ENCODE peak calls at places on chromosomes 13 and 19, in six cellular contexts. One of them, this sample, is unnamed.

GRCh38 chr13:104253063-104253680 is 1187.0 kb upstream of the SLC10A2 start:
- DNase-seq in kidney: no peak
- DNase-seq in stomach: no peak
- DNase-seq in Peyer's patch: no peak
- DNase-seq in astrocyte: peak; percentile 3
- DNase-seq in colonic mucosa: no peak
- DNase-seq in this sample: no peak

GRCh38 chr13:113973218-113974164 is at the start of gene C13orf46:
- DNase-seq in astrocyte: no peak
- DNase-seq in kidney: peak; percentile 71
- DNase-seq in Peyer's patch: no peak
- DNase-seq in colonic mucosa: no peak
- DNase-seq in stomach: no peak
- DNase-seq in this sample: no peak

GRCh38 chr13:44976949-44977583 is 12.2 kb downstream of the NUFIP1 start:
- DNase-seq in kidney: no peak
- DNase-seq in astrocyte: no peak
- DNase-seq in Peyer's patch: no peak
- DNase-seq in colonic mucosa: no peak
- DNase-seq in stomach: peak; percentile 65
- DNase-seq in this sample: no peak

GRCh38 chr19:1671716-1672037 is 19.3 kb upstream of the TCF3 start:
- DNase-seq in stomach: no peak
- DNase-seq in astrocyte: no peak
- DNase-seq in kidney: no peak
- DNase-seq in Peyer's patch: no peak
- DNase-seq in colonic mucosa: no peak
- DNase-seq in this sample: no peak

GRCh38 chr13:76696370-76696769 is 189.8 kb downstream of the KCTD12 start:
- DNase-seq in kidney: no peak
- DNase-seq in Peyer's patch: no peak
- DNase-seq in colonic mucosa: no peak
- DNase-seq in astrocyte: peak; percentile 6
- DNase-seq in stomach: no peak
- DNase-seq in this sample: no peak

GRCh38 chr13:93045836-93046235 is 180.8 kb upstream of the GPC6 start:
- DNase-seq in astrocyte: peak; percentile 53
- DNase-seq in colonic mucosa: no peak
- DNase-seq in kidney: no peak
- DNase-seq in stomach: no peak
- DNase-seq in Peyer's patch: no peak
- DNase-seq in this sample: no peak

GRCh38 chr19:23286477-23286876 is 36.3 kb upstream of the ZNF724 start:
- DNase-seq in kidney: no peak
- DNase-seq in Peyer's patch: no peak
- DNase-seq in colonic mucosa: no peak
- DNase-seq in stomach: no peak
- DNase-seq in astrocyte: no peak
- DNase-seq in this sample: no peak

GRCh38 chr19:48925240-48925843 is 8.2 kb upstream of the DHDH start:
- DNase-seq in stomach: no peak
- DNase-seq in kidney: peak; percentile 32
- DNase-seq in astrocyte: peak; percentile 88
- DNase-seq in colonic mucosa: no peak
- DNase-seq in Peyer's patch: no peak
- DNase-seq in this sample: peak; percentile 30

GRCh38 chr19:28701491-28701890 is 511.5 kb downstream of the UQCRFS1 start:
- DNase-seq in stomach: no peak
- DNase-seq in astrocyte: peak; percentile 48
- DNase-seq in kidney: no peak
- DNase-seq in colonic mucosa: no peak
- DNase-seq in Peyer's patch: no peak
- DNase-seq in this sample: no peak

GRCh38 chr13:91357613-91358383 is 10.3 kb downstream of the MIR17HG start:
- DNase-seq in Peyer's patch: no peak
- DNase-seq in kidney: no peak
- DNase-seq in colonic mucosa: no peak
- DNase-seq in stomach: no peak
- DNase-seq in astrocyte: no peak
- DNase-seq in this sample: no peak
- H3K36me3 ChIP-seq in Peyer's patch: peaks cover 1% of the 10 kb centered on the region
- H3K36me3 ChIP-seq in kidney: no peaks in the 10 kb centered on the region
- H3K36me3 ChIP-seq in colonic mucosa: no peaks in the 10 kb centered on the region
- H3K36me3 ChIP-seq in stomach: peaks cover 45% of the 10 kb centered on the region
- H3K36me3 ChIP-seq in astrocyte: peaks cover 46% of the 10 kb centered on the region
- H3K36me3 ChIP-seq in this sample: no peaks in the 10 kb centered on the region

DNA sequence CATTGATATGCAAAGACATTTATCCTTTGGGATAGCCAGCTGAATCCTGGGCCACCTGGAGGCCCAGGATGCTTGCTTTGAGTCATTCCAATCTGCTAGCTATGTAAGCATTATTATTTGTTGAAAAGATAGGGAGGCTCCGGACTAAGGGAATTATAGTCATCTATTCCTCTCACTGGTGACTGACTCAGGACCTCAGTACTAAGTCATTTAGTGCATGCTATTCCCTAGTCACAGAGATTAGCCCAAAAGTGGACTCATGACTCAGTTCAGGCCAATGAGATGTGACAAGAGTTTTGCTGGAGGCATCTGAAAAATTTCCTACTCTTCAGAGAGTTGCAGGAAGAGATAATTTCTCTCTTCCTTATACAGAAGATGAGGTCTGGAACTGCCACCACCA is 67.9 kb upstream of the ITM2B start:
- DNase-seq in Peyer's patch: no peak
- DNase-seq in colonic mucosa: no peak
- DNase-seq in stomach: no peak
- DNase-seq in astrocyte: no peak
- DNase-seq in kidney: no peak
- DNase-seq in this sample: no peak
- TF ChIP-seq CTCF in Peyer's patch: no peak
- TF ChIP-seq CTCF in colonic mucosa: no peak
- TF ChIP-seq CTCF in stomach: no peak
- TF ChIP-seq CTCF in astrocyte: no peak
- TF ChIP-seq CTCF in kidney: no peak
- TF ChIP-seq CTCF in this sample: no peak

DNA sequence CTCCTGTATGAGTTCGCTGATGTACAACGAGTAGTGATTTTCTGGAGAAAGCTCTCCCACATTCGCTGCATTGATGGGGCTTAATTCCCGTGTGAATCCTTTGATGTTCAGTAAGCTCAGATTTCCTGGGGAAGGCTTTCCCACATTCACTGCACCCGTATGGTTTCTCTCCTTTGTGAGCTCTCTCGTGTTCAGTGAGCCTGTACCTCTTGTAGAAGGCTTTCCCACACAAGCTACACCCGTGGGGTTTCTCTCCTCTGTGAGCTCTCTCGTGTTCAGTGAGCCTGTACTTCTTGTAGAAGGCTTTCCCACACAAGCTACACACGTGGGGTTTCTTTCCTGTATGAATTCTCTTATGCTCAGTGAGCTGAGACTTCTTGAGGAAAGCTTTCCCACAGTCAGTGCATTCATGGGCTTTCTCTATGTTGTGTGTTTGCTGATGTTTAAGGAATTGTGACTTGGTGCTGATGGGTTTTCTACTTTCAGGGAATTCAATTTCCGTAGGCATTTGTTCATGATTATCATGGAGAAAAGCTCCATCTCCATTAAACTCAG is 3.5 kb upstream of the ZNF577 start:
- DNase-seq in astrocyte: no peak
- DNase-seq in Peyer's patch: no peak
- DNase-seq in colonic mucosa: no peak
- DNase-seq in stomach: no peak
- DNase-seq in kidney: no peak
- DNase-seq in this sample: no peak
- H3K36me3 ChIP-seq in astrocyte: peaks cover 45% of the 10 kb centered on the region
- H3K36me3 ChIP-seq in Peyer's patch: peaks cover 68% of the 10 kb centered on the region
- H3K36me3 ChIP-seq in colonic mucosa: peaks cover 36% of the 10 kb centered on the region
- H3K36me3 ChIP-seq in stomach: peaks cover 76% of the 10 kb centered on the region
- H3K36me3 ChIP-seq in kidney: peaks cover 58% of the 10 kb centered on the region
- H3K36me3 ChIP-seq in this sample: peaks cover 61% of the 10 kb centered on the region

GRCh38 chr19:13611596-13611995 is 105.3 kb upstream of the CACNA1A start:
- DNase-seq in kidney: no peak
- DNase-seq in colonic mucosa: no peak
- DNase-seq in Peyer's patch: no peak
- DNase-seq in astrocyte: no peak
- DNase-seq in stomach: no peak
- DNase-seq in this sample: no peak
- TF ChIP-seq CTCF in kidney: no peak
- TF ChIP-seq CTCF in colonic mucosa: no peak
- TF ChIP-seq CTCF in Peyer's patch: no peak
- TF ChIP-seq CTCF in astrocyte: no peak
- TF ChIP-seq CTCF in stomach: no peak
- TF ChIP-seq CTCF in this sample: no peak